ENCODE peak calls at places on chromosome 20, in four cellular contexts. V is HepG2, R is K562, G is IMR-90. L is an unnamed sample.

GRCh38 chr20:50543326-50543725 is 33.1 kb downstream of the PTPN1 start:
- DNase-seq in V (no peak), R (no peak), G (no peak), L (no peak)

GRCh38 chr20:56625837-56626236 is 3.3 kb upstream of the TFAP2C start:
- DNase-seq in V (no peak), R (no peak), G (no peak), L (no peak)

GRCh38 chr20:33081411-33082154 is 2.1 kb downstream of the BPIFB4 start:
- DNase-seq in V (no peak), R (no peak), G (no peak), L (no peak)

GRCh38 chr20:59273699-59274380 is 26.6 kb upstream of the EDN3 start:
- DNase-seq in V (no peak), R (peak), G (no peak), L (no peak)

GRCh38 chr20:25500880-25501351 is 84.4 kb downstream of the NINL start:
- DNase-seq in V (no peak), R (no peak), G (no peak), L (no peak)

GRCh38 chr20:60877071-60877470 is 375.0 kb upstream of the CDH4 start:
- DNase-seq in V (no peak), R (no peak), G (no peak), L (no peak)

GRCh38 chr20:58233881-58234528 is 5.6 kb upstream of the ANKRD60 start:
- DNase-seq in V (peak), R (peak), G (no peak), L (peak)

GRCh38 chr20:56463428-56463827 is 5.0 kb upstream of the RTF2 start:
- DNase-seq in V (no peak), R (no peak), G (no peak), L (no peak)

GRCh38 chr20:56995157-56995556 is 271.3 kb downstream of the BMP7 start:
- DNase-seq in V (no peak), R (no peak), G (no peak), L (no peak)

GRCh38 chr20:3353646-3354045 is 53.8 kb downstream of the DNAAF9 start:
- DNase-seq in V (no peak), R (no peak), G (no peak), L (no peak)

GRCh38 chr20:44309763-44310663 is 989 bp downstream of the FITM2 start:
- DNase-seq in V (no peak), R (peak), G (peak), L (no peak)
- H3K27ac ChIP-seq in V (peak), R (peak), G (peak), L (peak)

GRCh38 chr20:36587388-36588136 is 14.2 kb downstream of the TGIF2 start:
- DNase-seq in V (no peak), R (no peak), G (no peak), L (no peak)

GRCh38 chr20:36582322-36582721 is 8.9 kb downstream of the TGIF2 start:
- DNase-seq in V (no peak), R (no peak), G (no peak), L (no peak)

GRCh38 chr20:36582821-36583220 is 9.4 kb downstream of the TGIF2 start:
- DNase-seq in V (no peak), R (no peak), G (no peak), L (no peak)

GRCh38 chr20:36584018-36584481 is 10.7 kb downstream of the TGIF2 start:
- DNase-seq in V (no peak), R (no peak), G (no peak), L (no peak)

DNA sequence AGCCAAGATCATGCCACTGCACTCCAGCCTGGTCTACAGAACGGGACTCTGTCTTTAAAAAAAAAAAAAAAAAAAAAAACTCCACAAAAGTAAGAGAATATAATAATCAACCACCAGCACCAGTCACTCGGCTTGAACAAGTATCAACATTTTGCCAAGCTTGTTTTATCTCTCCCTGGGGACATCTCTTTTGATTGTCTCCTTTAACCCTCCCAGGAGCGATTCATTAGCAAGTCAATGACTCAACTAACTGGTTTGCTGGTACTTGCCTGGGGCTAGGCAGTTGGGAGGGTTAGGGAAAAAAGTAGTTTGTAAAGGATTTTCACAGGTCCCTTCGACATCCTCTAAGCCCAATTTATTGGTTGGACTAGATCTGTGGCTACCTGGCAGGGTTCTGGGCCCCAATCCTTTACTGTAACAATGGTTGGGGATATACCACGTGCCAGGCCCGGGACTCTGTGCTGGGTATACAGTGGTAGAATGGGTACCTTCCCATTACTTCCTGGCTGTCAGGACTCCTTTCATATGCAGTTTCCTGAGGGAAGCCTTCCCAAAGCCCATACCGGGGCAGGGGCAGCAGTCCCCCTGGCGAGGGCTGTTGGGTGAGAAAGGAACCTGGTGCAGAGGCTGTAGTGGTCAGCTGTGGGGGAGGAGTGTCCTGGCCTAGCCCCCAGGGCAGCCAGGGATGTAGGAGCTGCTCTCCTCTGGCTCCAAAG is 12.2 kb downstream of the TGIF2 start:
- DNase-seq in V (no peak), R (no peak), G (peak), L (no peak)
- TF ChIP-seq MAZ in V (no peak), R (no peak), G (no peak), L (no peak)

DNA sequence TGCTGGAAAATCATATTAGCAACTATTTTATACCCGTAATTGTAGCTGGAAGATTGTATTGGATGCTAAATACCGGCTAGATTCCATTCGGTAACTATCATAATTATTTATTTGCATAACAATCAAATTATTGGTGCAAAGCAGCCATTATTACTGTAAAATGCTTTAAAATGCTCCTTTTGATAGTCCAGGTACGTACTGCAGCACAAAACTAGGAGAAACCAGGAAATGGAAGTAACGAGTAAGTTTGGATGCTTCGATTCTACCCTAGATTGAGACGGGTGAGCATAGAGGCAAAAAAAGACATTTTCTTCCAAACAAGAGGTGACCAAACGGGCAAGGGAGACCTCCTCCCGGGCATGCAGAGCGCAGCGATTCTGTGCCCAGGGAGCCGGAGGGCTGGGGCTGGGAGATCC is 478 bp upstream of the XRN2 start:
- DNase-seq in V (no peak), R (no peak), G (no peak), L (no peak)
- H3K27ac ChIP-seq in V (peak), R (peak), G (peak), L (peak)

GRCh38 chr20:40276291-40276690 is 412.7 kb downstream of the MAFB start:
- DNase-seq in V (no peak), R (no peak), G (no peak), L (no peak)

GRCh38 chr20:40275738-40276137 is 413.3 kb downstream of the MAFB start:
- DNase-seq in V (no peak), R (no peak), G (no peak), L (no peak)

GRCh38 chr20:40279390-40279789 is 409.6 kb downstream of the MAFB start:
- DNase-seq in V (no peak), R (no peak), G (peak), L (no peak)

DNA sequence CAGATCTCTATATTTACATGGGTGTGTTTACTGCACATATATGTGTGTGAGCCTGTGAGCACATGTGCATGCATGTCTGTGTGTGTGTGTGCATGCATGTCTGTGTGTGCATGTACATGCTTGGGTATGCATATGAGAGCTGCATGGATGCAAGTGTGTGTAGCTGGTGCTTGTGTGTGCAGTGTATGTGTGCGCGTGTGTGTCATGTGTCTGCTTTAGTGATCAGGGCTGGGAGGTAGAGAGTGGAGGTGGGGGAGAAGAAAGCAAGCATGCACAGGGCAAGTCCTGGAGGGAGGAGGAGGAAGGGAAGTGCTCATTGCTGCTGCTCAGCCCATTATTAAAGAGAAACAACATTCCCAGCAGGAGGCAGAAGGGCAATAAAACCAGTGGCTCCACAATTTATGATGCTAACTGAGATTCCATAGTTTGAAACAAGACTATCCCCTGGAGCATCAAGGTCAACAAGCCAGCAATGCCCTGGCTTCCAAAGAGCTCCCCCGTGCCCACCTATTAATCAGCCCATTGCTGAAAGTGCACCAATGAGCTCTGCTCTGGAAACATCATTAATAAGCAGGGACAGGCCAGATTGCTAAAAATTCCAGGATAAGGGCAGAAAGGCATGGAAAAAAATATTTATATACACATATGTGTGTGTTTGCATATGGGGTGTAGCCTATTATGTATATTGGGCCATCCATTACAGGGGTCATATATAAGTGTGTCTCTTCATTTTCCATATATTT is 414.0 kb downstream of the MAFB start:
- DNase-seq in V (no peak), R (no peak), G (no peak), L (no peak)
- TF ChIP-seq MAZ in V (no peak), R (no peak), G (no peak), L (no peak)

GRCh38 chr20:38563802-38564431 is 17.1 kb upstream of the ADIG start:
- DNase-seq in V (no peak), R (peak), G (no peak), L (no peak)
- H3K27ac ChIP-seq in V (no peak), R (peak), G (no peak), L (no peak)

GRCh38 chr20:47963022-47963421 is 177.7 kb upstream of the SULF2 start:
- DNase-seq in V (no peak), R (no peak), G (no peak), L (no peak)
- TF ChIP-seq MAZ in V (no peak), R (no peak), G (no peak), L (no peak)

GRCh38 chr20:41798926-41799502 is 180.8 kb upstream of the CHD6 start:
- DNase-seq in V (no peak), R (no peak), G (no peak), L (no peak)

GRCh38 chr20:41800040-41800439 is 181.9 kb upstream of the CHD6 start:
- DNase-seq in V (no peak), R (no peak), G (no peak), L (no peak)
- H3K27ac ChIP-seq in V (no peak), R (no peak), G (no peak), L (no peak)

GRCh38 chr20:62829231-62830230 is 12.7 kb downstream of the COL9A3 start:
- DNase-seq in V (no peak), R (no peak), G (no peak), L (no peak)
- TF ChIP-seq MAZ in V (no peak), R (no peak), G (no peak), L (no peak)

GRCh38 chr20:45841407-45842129 is 8.0 kb downstream of the SNX21 start:
- DNase-seq in V (no peak), R (no peak), G (no peak), L (no peak)
- H3K27ac ChIP-seq in V (no peak), R (no peak), G (no peak), L (no peak)

DNA sequence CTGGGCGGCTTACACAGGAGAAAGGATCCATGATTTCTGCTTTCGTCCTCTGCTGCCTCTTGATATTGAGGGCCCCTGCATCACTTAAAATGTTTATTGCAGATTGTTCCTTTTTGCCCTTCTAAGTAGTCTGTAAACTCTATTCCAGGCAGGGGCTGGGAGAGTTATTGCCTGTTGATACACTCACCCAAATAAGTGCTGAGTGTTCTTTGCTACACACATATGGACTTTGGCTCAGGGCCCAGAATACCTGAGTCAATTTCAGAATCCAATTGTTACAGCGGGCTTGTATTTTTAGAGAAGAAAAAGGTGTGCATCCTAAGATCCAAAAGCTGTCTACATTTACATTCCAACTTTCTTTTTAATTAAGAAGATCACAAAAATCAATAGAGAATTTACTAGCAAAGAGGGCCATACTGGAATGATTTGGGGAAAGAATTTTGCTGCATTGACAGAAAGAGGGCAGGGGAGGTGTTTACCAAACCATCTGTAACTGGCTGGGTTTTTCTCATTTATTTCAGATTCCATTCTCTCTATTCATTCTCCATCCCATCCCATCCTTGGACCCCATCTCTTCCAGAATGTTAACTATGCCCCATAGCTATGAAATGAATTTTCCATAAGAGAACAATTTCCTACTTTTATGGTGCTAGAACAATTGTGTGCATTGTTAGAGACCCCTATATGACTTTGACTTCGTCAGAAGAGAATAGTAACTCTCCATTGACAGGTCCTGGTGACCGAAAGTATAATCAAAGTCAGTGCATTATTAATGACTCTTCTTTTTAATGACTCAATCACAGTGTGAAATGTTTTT is 959.9 kb upstream of the FLRT3 start:
- DNase-seq in V (no peak), R (no peak), G (no peak), L (no peak)
- TF ChIP-seq MAZ in V (no peak), R (no peak), G (no peak), L (no peak)